ENCODE peak calls at places on chromosome 10, in six cellular contexts. G is non-pigmented ciliary epithelial cell; N is stimulated activated CD8-positive, alpha-beta memory T cell treated with anti-CD3 and anti-CD28 coated beads, Interleukin-15, amount 100 ng/mL, for 24 hours; Q is GM12864; J is KBM-7; Z is A549. X is an unnamed sample.

GRCh38 chr10:133187906-133188681 is 28.1 kb downstream of the KNDC1 start:
- DNase-seq in G (no peak), N (no peak), Q (no peak), J (no peak), Z (no peak), X (no peak)

GRCh38 chr10:30189254-30189583 is 129.8 kb upstream of the JCAD start:
- DNase-seq in G (no peak), N (no peak), Q (no peak), J (no peak), Z (no peak), X (no peak)

GRCh38 chr10:11104772-11105675 is 87.4 kb downstream of the CELF2 start:
- DNase-seq in G (no peak), N (no peak), Q (no peak), J (peak), Z (no peak), X (no peak)

GRCh38 chr10:13462551-13462950 is 66.3 kb downstream of the BEND7 start:
- DNase-seq in G (no peak), N (no peak), Q (no peak), J (no peak), Z (no peak), X (no peak)

GRCh38 chr10:119687192-119688032 is 36.2 kb downstream of the BAG3 start:
- DNase-seq in G (no peak), N (no peak), Q (no peak), J (no peak), Z (no peak), X (no peak)

GRCh38 chr10:63105811-63106755 is 27.0 kb upstream of the NRBF2 start:
- DNase-seq in G (no peak), N (no peak), Q (no peak), J (no peak), Z (no peak), X (peak)

GRCh38 chr10:77264527-77264926 is 373.1 kb downstream of the KCNMA1 start:
- DNase-seq in G (no peak), N (no peak), Q (no peak), J (no peak), Z (no peak), X (no peak)

GRCh38 chr10:15997313-15997712 is 137.0 kb upstream of the MINDY3 start:
- DNase-seq in G (no peak), N (no peak), Q (no peak), J (no peak), Z (no peak), X (no peak)

GRCh38 chr10:113788604-113789083 is 37.2 kb downstream of the PLEKHS1 start:
- DNase-seq in G (peak), N (no peak), Q (peak), J (peak), Z (peak), X (peak)

GRCh38 chr10:131201741-131202515 is 109.6 kb downstream of the TCERG1L start:
- DNase-seq in G (no peak), N (no peak), Q (no peak), J (no peak), Z (no peak), X (no peak)

GRCh38 chr10:11345224-11346054 is 266.0 kb downstream of the USP6NL start:
- DNase-seq in G (no peak), N (no peak), Q (peak), J (peak), Z (no peak), X (no peak)

X was measured in HS-5.